ENCODE peak calls at places on chromosomes 16 and 17, in nine cellular contexts. L, F, J, G, M, E, Z, T and R are unnamed samples. For H3K4me1, the result is how much of the 10 kb centered on the place peaks cover.

GRCh38 chr17:39753514-39754160 is 15.9 kb downstream of the GRB7 start:
- DNase-seq in L (peak), F (no peak), J (no peak), G (no peak), M (peak), E (no peak), Z (peak), T (peak), R (no peak)

GRCh38 chr16:69397821-69398521 is 12.2 kb upstream of the TERF2 start:
- DNase-seq in L (peak), F (no peak), J (no peak), G (no peak), M (no peak), E (no peak), Z (no peak), T (no peak), R (no peak)

GRCh38 chr16:22220076-22220453 is 14.0 kb downstream of the EEF2K start:
- DNase-seq in L (no peak), F (peak), J (no peak), G (no peak), M (no peak), E (no peak), Z (no peak), T (no peak), R (no peak)

GRCh38 chr17:49015924-49016774 is 19.0 kb downstream of the IGF2BP1 start:
- DNase-seq in L (no peak), F (no peak), J (no peak), G (no peak), M (no peak), E (no peak), Z (no peak), T (no peak), R (no peak)

GRCh38 chr17:79991140-79991923 is 44.3 kb downstream of the TBC1D16 start:
- DNase-seq in L (peak), F (peak), J (peak), G (peak), M (peak), E (peak), Z (peak), T (peak), R (no peak)

GRCh38 chr17:60327870-60328362 is 64.0 kb downstream of the USP32 start:
- DNase-seq in L (no peak), F (no peak), J (no peak), G (no peak), M (no peak), E (no peak), Z (no peak), T (no peak), R (no peak)

GRCh38 chr17:5413682-5414081 is 5.8 kb downstream of the NUP88 start:
- DNase-seq in L (no peak), F (no peak), J (no peak), G (no peak), M (no peak), E (no peak), Z (no peak), T (no peak), R (no peak)

GRCh38 chr17:77693301-77693700 is 265.2 kb upstream of the TNRC6C start:
- DNase-seq in L (peak), F (peak), J (no peak), G (no peak), M (no peak), E (no peak), Z (peak), T (no peak), R (no peak)

GRCh38 chr16:56488035-56488434 is 31.8 kb downstream of the BBS2 start:
- DNase-seq in L (no peak), F (no peak), J (no peak), G (no peak), M (no peak), E (no peak), Z (no peak), T (no peak), R (no peak)

GRCh38 chr17:77664097-77664729 is 294.3 kb upstream of the TNRC6C start:
- DNase-seq in L (no peak), F (peak), J (no peak), G (no peak), M (no peak), E (no peak), Z (no peak), T (no peak), R (no peak)

GRCh38 chr17:61409301-61410099 is 9.9 kb downstream of the TBX2 start:
- DNase-seq in L (peak), F (peak), J (no peak), G (no peak), M (peak), E (peak), Z (peak), T (peak), R (no peak)

GRCh38 chr17:73657473-73658116 is 13.3 kb upstream of the SDK2 start:
- DNase-seq in L (peak), F (peak), J (no peak), G (no peak), M (peak), E (no peak), Z (no peak), T (peak), R (no peak)

GRCh38 chr17:14019186-14019956 is 49.9 kb upstream of the COX10 start:
- DNase-seq in L (no peak), F (no peak), J (no peak), G (no peak), M (no peak), E (no peak), Z (no peak), T (peak), R (no peak)

GRCh38 chr16:9772526-9772925 is 409.7 kb downstream of the GRIN2A start:
- DNase-seq in L (no peak), F (no peak), J (no peak), G (no peak), M (no peak), E (no peak), Z (no peak), T (no peak), R (no peak)

GRCh38 chr16:65409505-65409904 is 287.6 kb upstream of the CDH11 start:
- DNase-seq in L (no peak), F (no peak), J (no peak), G (no peak), M (no peak), E (no peak), Z (no peak), T (no peak), R (no peak)

GRCh38 chr17:10628756-10629155 is 28.4 kb downstream of the MYH3 start:
- DNase-seq in L (no peak), F (no peak), J (no peak), G (no peak), M (no peak), E (no peak), Z (no peak), T (no peak), R (no peak)

GRCh38 chr17:47649972-47650524 is 329 bp downstream of the KPNB1 start:
- DNase-seq in L (no peak), F (peak), J (peak), G (no peak), M (no peak), E (peak), Z (no peak), T (no peak), R (peak)

GRCh38 chr16:47016700-47017133 is 43.2 kb upstream of the DNAJA2 start:
- DNase-seq in L (no peak), F (no peak), J (no peak), G (no peak), M (no peak), E (no peak), Z (no peak), T (no peak), R (no peak)

GRCh38 chr16:59729613-59730012 is 995.5 kb upstream of the GOT2 start:
- DNase-seq in L (no peak), F (no peak), J (no peak), G (no peak), M (no peak), E (no peak), Z (no peak), T (no peak), R (no peak)

GRCh38 chr17:27494192-27495091 is 38.2 kb downstream of the KSR1 start:
- DNase-seq in L (peak), F (peak), J (no peak), G (no peak), M (no peak), E (peak), Z (peak), T (peak), R (peak)

GRCh38 chr17:70074236-70074830 is 692 bp upstream of the KCNJ16 start:
- DNase-seq in L (no peak), F (no peak), J (no peak), G (no peak), M (no peak), E (no peak), Z (no peak), T (no peak), R (no peak)

GRCh38 chr17:48612456-48612853 is 1.6 kb upstream of the HOXB7 start:
- DNase-seq in L (no peak), F (no peak), J (no peak), G (no peak), M (no peak), E (no peak), Z (no peak), T (no peak), R (no peak)

GRCh38 chr16:71851726-71852125 is 6.0 kb downstream of the ATXN1L start:
- DNase-seq in L (peak), F (no peak), J (no peak), G (no peak), M (no peak), E (no peak), Z (no peak), T (no peak), R (no peak)
- H3K27ac ChIP-seq in L (no peak), F (no peak), J (no peak), G (no peak), M (no peak), E (no peak), Z (no peak), T (no peak), R (no peak)

GRCh38 chr17:76560877-76561221 is 21.0 kb downstream of the PRCD start:
- DNase-seq in L (no peak), F (no peak), J (no peak), G (no peak), M (no peak), E (no peak), Z (no peak), T (no peak), R (no peak)
- H3K4me1 ChIP-seq in L (half or more), F (under half), J (under half), G (half or more), M (half or more), E (under half), Z (under half), T (under half), R (under half)

GRCh38 chr16:2841606-2842339 is 11.7 kb downstream of the ZG16B start:
- DNase-seq in L (no peak), F (peak), J (no peak), G (no peak), M (no peak), E (no peak), Z (peak), T (no peak), R (no peak)

GRCh38 chr16:2839650-2840450 is 9.7 kb downstream of the ZG16B start:
- DNase-seq in L (no peak), F (peak), J (no peak), G (no peak), M (no peak), E (no peak), Z (no peak), T (no peak), R (no peak)

GRCh38 chr16:2840914-2841313 is 10.8 kb downstream of the ZG16B start:
- DNase-seq in L (no peak), F (peak), J (no peak), G (no peak), M (no peak), E (no peak), Z (no peak), T (no peak), R (no peak)

GRCh38 chr16:2843526-2843925 is 13.4 kb downstream of the ZG16B start:
- DNase-seq in L (no peak), F (no peak), J (no peak), G (no peak), M (no peak), E (no peak), Z (peak), T (no peak), R (no peak)

GRCh38 chr16:2842340-2843000 is 12.4 kb downstream of the ZG16B start:
- DNase-seq in L (peak), F (peak), J (peak), G (peak), M (peak), E (no peak), Z (peak), T (no peak), R (no peak)
- H3K4me3 ChIP-seq in L (peak), F (peak), J (peak), G (peak), M (peak), E (peak), Z (no peak), T (peak), R (peak)

GRCh38 chr17:35609831-35610230 is 22.7 kb downstream of the AP2B1 start:
- DNase-seq in L (no peak), F (no peak), J (no peak), G (no peak), M (no peak), E (no peak), Z (no peak), T (no peak), R (no peak)
- H3K27ac ChIP-seq in L (no peak), F (no peak), J (no peak), G (no peak), M (no peak), E (no peak), Z (no peak), T (no peak), R (no peak)

DNA sequence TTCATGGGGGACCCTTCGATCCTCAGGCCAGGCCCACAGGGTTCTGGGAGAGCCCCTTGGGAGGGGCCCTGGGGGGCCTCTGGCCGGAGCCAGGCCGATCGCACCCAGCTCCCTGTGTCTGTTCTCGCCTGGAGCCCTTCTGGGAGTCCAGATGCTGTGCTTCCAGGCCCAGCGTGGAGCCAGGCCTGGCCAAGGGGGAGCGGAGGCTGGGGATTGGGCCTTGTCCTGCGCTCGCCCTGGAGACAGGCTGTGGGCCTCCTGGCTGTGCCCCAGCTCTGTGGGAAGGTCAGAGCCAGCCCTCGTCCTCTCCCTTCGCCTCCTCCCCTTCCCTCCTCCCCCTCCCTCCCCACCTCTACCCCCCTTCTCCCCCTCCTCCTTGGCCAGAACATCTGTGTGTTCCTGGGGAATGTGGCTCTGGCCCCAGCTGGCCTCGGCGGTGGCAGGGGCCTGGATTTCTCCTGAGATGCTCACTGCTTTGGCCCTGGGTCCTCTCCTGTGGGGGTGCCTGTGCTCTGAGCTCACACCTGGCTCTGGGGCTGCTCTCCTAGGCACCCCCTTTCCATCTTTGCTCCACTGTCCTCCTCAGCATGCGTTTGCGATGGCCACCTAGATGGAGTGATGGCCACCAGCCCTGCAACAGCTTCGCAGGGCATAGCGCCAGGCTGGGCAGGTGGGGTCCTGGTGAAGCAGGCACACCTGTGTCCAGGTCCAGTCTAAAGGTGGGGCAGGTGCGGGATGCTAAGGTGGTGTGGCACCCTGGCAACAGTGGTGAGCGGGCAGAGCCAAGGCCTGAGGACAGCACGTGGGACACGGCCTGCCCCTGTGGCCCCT is 90.6 kb upstream of the CIBAR2 start:
- DNase-seq in L (peak), F (no peak), J (no peak), G (no peak), M (no peak), E (no peak), Z (peak), T (no peak), R (peak)
- H3K4me1 ChIP-seq in L (half or more), F (under half), J (under half), G (under half), M (under half), E (under half), Z (half or more), T (under half), R (under half)

GRCh38 chr17:7856081-7856791 is 1.1 kb downstream of the NAA38 start:
- DNase-seq in L (peak), F (peak), J (no peak), G (no peak), M (peak), E (no peak), Z (peak), T (peak), R (no peak)

GRCh38 chr17:7854078-7854777 is 638 bp upstream of the TMEM88 start:
- DNase-seq in L (peak), F (peak), J (no peak), G (no peak), M (peak), E (no peak), Z (no peak), T (no peak), R (no peak)

GRCh38 chr17:7854851-7855642 is at the start of gene TMEM88:
- DNase-seq in L (peak), F (peak), J (no peak), G (no peak), M (peak), E (peak), Z (no peak), T (no peak), R (no peak)

GRCh38 chr17:7856840-7857723 is at the start of gene NAA38:
- DNase-seq in L (peak), F (peak), J (peak), G (peak), M (peak), E (peak), Z (peak), T (peak), R (peak)

GRCh38 chr17:7855643-7856080 is 796 bp downstream of the TMEM88 start:
- DNase-seq in L (peak), F (no peak), J (no peak), G (no peak), M (no peak), E (peak), Z (peak), T (no peak), R (no peak)
- H3K4me3 ChIP-seq in L (peak), F (peak), J (no peak), G (no peak), M (peak), E (peak), Z (peak), T (peak), R (peak)

DNA sequence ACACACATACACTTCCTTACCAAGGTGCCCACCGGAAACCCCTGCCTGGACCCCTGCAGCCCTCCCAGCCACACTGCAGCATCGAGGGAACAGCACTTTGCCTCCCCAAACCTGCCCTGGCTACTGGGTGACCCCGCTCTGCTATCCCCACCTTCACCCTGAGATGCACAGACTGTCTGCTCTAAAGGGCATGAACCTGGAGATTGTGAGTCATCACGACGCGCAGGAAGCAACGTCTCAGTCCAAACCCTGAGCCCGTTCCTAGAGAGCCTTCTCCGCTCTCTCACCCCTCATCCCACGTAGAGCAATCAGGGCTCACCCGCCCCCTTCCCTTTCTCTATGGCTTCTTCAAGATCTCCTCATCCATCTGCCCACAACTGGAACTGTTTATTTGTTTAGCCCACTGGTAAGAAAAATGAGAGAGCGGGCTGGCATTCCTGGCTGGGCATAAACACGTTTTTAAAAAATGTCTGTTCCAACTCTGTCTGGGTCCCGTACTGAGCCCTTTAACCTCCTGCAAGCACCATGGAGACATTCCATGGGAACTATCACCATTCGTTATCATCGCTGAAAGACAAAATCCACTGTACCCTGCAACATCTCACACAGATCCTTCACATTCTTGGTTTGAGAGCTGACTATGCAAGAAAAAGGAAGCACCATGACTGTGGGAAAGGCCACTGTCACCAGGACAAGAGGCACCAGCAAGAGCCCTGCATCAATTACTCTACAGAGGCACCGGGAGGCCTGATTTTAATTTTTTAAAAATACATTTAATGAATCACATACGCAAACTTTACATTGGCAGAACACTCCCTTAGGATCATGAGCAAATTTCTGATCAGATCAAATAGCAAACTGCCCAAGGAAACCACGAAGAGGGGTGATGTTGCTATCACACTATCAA is 28.2 kb downstream of the ZFHX3 start:
- DNase-seq in L (peak), F (peak), J (no peak), G (no peak), M (no peak), E (no peak), Z (peak), T (no peak), R (no peak)
- H3K27ac ChIP-seq in L (peak), F (peak), J (no peak), G (no peak), M (no peak), E (peak), Z (peak), T (peak), R (peak)

DNA sequence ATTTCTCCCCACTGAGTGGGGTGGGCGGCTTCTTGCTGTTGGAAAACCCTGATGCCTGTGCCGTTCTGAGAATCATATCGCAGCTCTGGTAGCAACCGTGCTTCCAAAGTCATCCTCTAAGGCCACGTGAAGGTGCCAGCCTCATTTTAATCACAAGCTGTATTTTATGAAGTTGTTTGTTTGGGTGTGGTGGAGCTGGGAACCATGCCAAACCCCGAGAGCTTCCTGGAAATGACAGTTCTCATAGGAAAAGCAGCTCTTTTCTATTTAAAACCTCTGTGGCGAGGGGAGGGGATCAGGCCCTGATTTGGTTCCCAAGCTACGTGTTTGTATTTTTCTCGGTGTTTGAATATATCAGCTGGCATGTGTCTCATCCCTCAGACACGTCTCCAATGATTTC is 21.7 kb downstream of the KNOP1 start:
- DNase-seq in L (peak), F (peak), J (peak), G (peak), M (peak), E (peak), Z (peak), T (peak), R (peak)
- H3K4me1 ChIP-seq in L (half or more), F (under half), J (under half), G (under half), M (under half), E (under half), Z (under half), T (under half), R (under half)

DNA sequence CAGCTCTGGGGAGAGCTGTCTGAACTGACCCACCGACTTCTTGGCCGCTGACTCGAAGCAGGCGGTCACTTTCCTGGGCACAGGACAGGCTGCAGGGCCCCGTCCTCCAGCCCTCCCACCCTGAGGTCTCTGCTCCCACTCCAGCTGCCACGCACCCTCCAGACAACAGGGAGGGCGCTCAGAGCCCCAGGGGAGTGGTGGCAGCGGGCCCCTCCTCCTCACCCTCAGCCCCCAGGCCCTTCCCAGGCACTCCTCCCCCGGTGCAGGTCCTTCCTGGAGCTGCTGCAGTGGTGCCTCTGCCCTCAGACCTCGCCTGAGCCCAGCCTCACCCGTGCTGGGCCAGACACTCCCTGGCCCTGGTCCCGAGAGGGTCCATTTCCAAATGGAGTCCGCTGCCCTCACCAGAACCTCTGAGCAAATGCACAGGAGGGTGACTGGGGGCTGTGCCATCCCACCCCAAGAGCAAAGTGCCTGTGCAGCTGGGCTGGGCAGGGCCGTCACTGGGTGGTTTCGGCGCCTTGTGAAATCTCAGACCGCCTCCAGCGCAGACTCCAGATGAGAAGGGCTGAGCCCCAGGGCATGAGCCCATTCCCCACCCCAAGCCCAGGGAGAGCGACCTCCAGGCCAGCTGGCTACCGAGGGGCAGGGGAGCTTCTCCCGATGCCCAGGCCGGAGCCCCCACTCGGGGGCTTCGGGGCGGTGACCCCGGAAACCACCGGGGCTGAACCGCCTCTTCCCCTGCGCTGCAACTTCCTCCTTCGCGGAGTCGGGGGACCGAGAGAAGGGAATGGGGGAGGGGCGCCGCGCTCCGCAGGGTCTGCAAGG is 717 bp downstream of the CYBA start:
- DNase-seq in L (peak), F (peak), J (peak), G (peak), M (peak), E (no peak), Z (peak), T (no peak), R (no peak)
- H3K4me3 ChIP-seq in L (peak), F (peak), J (peak), G (peak), M (peak), E (peak), Z (peak), T (peak), R (peak)